ENCODE peak calls at places on chromosomes 12 and 14, in ten cellular contexts. A is fibroblast of gingiva; N is GM20000; J is Jurkat, Clone E6-1; E is hypothalamus; Y is SW 1271; P is astrocyte of the spinal cord; S is SK-N-DZ; T is GM19239; K is NCI-H82. D is an unnamed sample.
A peak's percentile ranks its signal among the peaks of the same experiment; 100 is the strongest.

GRCh38 chr12:108313609-108314331 is 25.3 kb downstream of the CMKLR1 start:
- DNase-seq in S (no peak), E (peak; percentile 5), P (peak; percentile 27), K (no peak), N (no peak), J (peak; percentile 89), T (no peak), A (no peak), Y (no peak), D (no peak)

GRCh38 chr12:52080403-52081201 is 1.1 kb downstream of the SMIM41 start:
- DNase-seq in A (no peak), Y (no peak), J (no peak), P (no peak), S (no peak), E (no peak), T (no peak), K (no peak), N (no peak), D (no peak)

GRCh38 chr14:65373011-65373670 is 39.4 kb upstream of the FUT8 start:
- DNase-seq in A (no peak), K (no peak), N (no peak), P (no peak), E (peak; percentile 47), S (no peak), J (no peak), Y (no peak), T (no peak), D (no peak)

GRCh38 chr14:95707327-95707726 is 6.6 kb downstream of the TCL1A start:
- DNase-seq in T (no peak), J (no peak), E (no peak), Y (no peak), K (no peak), N (no peak), A (no peak), P (no peak), S (no peak), D (no peak)

GRCh38 chr14:50101417-50101816 is 15.0 kb downstream of the VCPKMT start:
- DNase-seq in K (no peak), Y (no peak), N (no peak), J (no peak), T (no peak), E (no peak), A (no peak), P (no peak), S (no peak), D (no peak)

GRCh38 chr12:57881035-57881973 is 34.8 kb upstream of the CTDSP2 start:
- DNase-seq in T (no peak), S (no peak), K (no peak), A (no peak), J (no peak), N (no peak), E (no peak), P (no peak), Y (no peak), D (peak; percentile 50)

GRCh38 chr14:106802413-106803364 is 1276.3 kb downstream of the TMEM121 start:
- DNase-seq in N (no peak), P (no peak), J (no peak), S (no peak), T (no peak), K (peak; percentile 43), E (no peak), Y (no peak), A (no peak), D (no peak)

GRCh38 chr14:52551696-52552062 is 626 bp downstream of the TXNDC16 start:
- DNase-seq in K (peak; percentile 40), Y (peak; percentile 66), S (peak; percentile 53), A (peak; percentile 23), E (peak; percentile 6), J (no peak), N (peak; percentile 14), P (peak; percentile 52), T (no peak), D (peak; percentile 35)

GRCh38 chr14:23182372-23183014 is 967 bp downstream of the SLC7A8 start:
- DNase-seq in J (no peak), N (no peak), Y (no peak), E (peak; percentile 43), K (peak; percentile 75), S (no peak), T (no peak), A (no peak), P (no peak), D (peak; percentile 50)